ENCODE peak calls at places on chromosomes 3 and 15, in nine cellular contexts. One of them, this sample, is unnamed.

GRCh38 chr3:55646121-55646520 is 159.0 kb upstream of the WNT5A start:
- DNase-seq in PC-9: no peak
- DNase-seq in cardiac muscle cell: no peak
- DNase-seq in stomach: no peak
- DNase-seq in endothelial cell of umbilical vein: no peak
- DNase-seq in pancreas: no peak
- DNase-seq in lower lobe of right lung: no peak
- DNase-seq in foreskin keratinocyte: no peak
- DNase-seq in breast epithelium: no peak
- DNase-seq in this sample: no peak

GRCh38 chr3:16589867-16590624 is 15.2 kb downstream of the DAZL start:
- DNase-seq in cardiac muscle cell: no peak
- DNase-seq in pancreas: no peak
- DNase-seq in stomach: no peak
- DNase-seq in PC-9: no peak
- DNase-seq in endothelial cell of umbilical vein: no peak
- DNase-seq in foreskin keratinocyte: no peak
- DNase-seq in breast epithelium: no peak
- DNase-seq in lower lobe of right lung: no peak
- DNase-seq in this sample: no peak

GRCh38 chr3:15113884-15114283 is 14.9 kb upstream of the RBSN start:
- DNase-seq in stomach: no peak
- DNase-seq in pancreas: no peak
- DNase-seq in foreskin keratinocyte: no peak
- DNase-seq in endothelial cell of umbilical vein: no peak
- DNase-seq in breast epithelium: no peak
- DNase-seq in PC-9: no peak
- DNase-seq in lower lobe of right lung: no peak
- DNase-seq in cardiac muscle cell: no peak
- DNase-seq in this sample: no peak

GRCh38 chr15:76996526-76997401 is 1.8 kb downstream of the PSTPIP1 start:
- DNase-seq in endothelial cell of umbilical vein: peak; percentile 60
- DNase-seq in foreskin keratinocyte: peak; percentile 33
- DNase-seq in cardiac muscle cell: no peak
- DNase-seq in PC-9: no peak
- DNase-seq in pancreas: no peak
- DNase-seq in breast epithelium: no peak
- DNase-seq in lower lobe of right lung: no peak
- DNase-seq in stomach: no peak
- DNase-seq in this sample: peak; percentile 50

GRCh38 chr3:149004622-149005021 is 13.3 kb downstream of the GYG1 start:
- DNase-seq in foreskin keratinocyte: no peak
- DNase-seq in endothelial cell of umbilical vein: no peak
- DNase-seq in pancreas: no peak
- DNase-seq in lower lobe of right lung: no peak
- DNase-seq in breast epithelium: no peak
- DNase-seq in PC-9: no peak
- DNase-seq in cardiac muscle cell: no peak
- DNase-seq in stomach: no peak
- DNase-seq in this sample: no peak

GRCh38 chr3:70120360-70120966 is 120.9 kb downstream of the SAMMSON start:
- DNase-seq in pancreas: peak; percentile 85
- DNase-seq in foreskin keratinocyte: peak; percentile 19
- DNase-seq in PC-9: no peak
- DNase-seq in breast epithelium: peak; percentile 66
- DNase-seq in lower lobe of right lung: peak; percentile 76
- DNase-seq in endothelial cell of umbilical vein: peak; percentile 63
- DNase-seq in cardiac muscle cell: peak; percentile 48
- DNase-seq in stomach: peak; percentile 70
- DNase-seq in this sample: peak; percentile 50

GRCh38 chr3:20173844-20174410 is 12.1 kb downstream of the SGO1 start:
- DNase-seq in pancreas: no peak
- DNase-seq in stomach: no peak
- DNase-seq in breast epithelium: no peak
- DNase-seq in foreskin keratinocyte: no peak
- DNase-seq in cardiac muscle cell: no peak
- DNase-seq in endothelial cell of umbilical vein: no peak
- DNase-seq in lower lobe of right lung: no peak
- DNase-seq in PC-9: no peak
- DNase-seq in this sample: no peak

GRCh38 chr3:30477149-30477921 is 129.1 kb upstream of the TGFBR2 start:
- DNase-seq in PC-9: no peak
- DNase-seq in pancreas: no peak
- DNase-seq in stomach: no peak
- DNase-seq in foreskin keratinocyte: no peak
- DNase-seq in lower lobe of right lung: no peak
- DNase-seq in endothelial cell of umbilical vein: peak; percentile 43
- DNase-seq in breast epithelium: no peak
- DNase-seq in cardiac muscle cell: no peak
- DNase-seq in this sample: no peak

GRCh38 chr3:32847520-32847919 is 29.7 kb downstream of the TRIM71 start:
- DNase-seq in lower lobe of right lung: no peak
- DNase-seq in cardiac muscle cell: peak; percentile 62
- DNase-seq in pancreas: no peak
- DNase-seq in breast epithelium: no peak
- DNase-seq in stomach: no peak
- DNase-seq in PC-9: no peak
- DNase-seq in foreskin keratinocyte: no peak
- DNase-seq in endothelial cell of umbilical vein: no peak
- DNase-seq in this sample: no peak

GRCh38 chr15:34347951-34348638 is 5.0 kb downstream of the NUTM1 start:
- DNase-seq in pancreas: no peak
- DNase-seq in endothelial cell of umbilical vein: no peak
- DNase-seq in stomach: no peak
- DNase-seq in foreskin keratinocyte: no peak
- DNase-seq in lower lobe of right lung: no peak
- DNase-seq in breast epithelium: no peak
- DNase-seq in PC-9: no peak
- DNase-seq in cardiac muscle cell: no peak
- DNase-seq in this sample: no peak

GRCh38 chr15:66655511-66655910 is 46.5 kb upstream of the SMAD6 start:
- DNase-seq in cardiac muscle cell: no peak
- DNase-seq in lower lobe of right lung: no peak
- DNase-seq in PC-9: no peak
- DNase-seq in foreskin keratinocyte: no peak
- DNase-seq in breast epithelium: no peak
- DNase-seq in endothelial cell of umbilical vein: no peak
- DNase-seq in pancreas: no peak
- DNase-seq in stomach: no peak
- DNase-seq in this sample: no peak

GRCh38 chr3:146221276-146221675 is 29.6 kb downstream of the PLSCR4 start:
- DNase-seq in stomach: no peak
- DNase-seq in pancreas: no peak
- DNase-seq in endothelial cell of umbilical vein: peak; percentile 57
- DNase-seq in breast epithelium: no peak
- DNase-seq in lower lobe of right lung: no peak
- DNase-seq in foreskin keratinocyte: no peak
- DNase-seq in PC-9: no peak
- DNase-seq in cardiac muscle cell: no peak
- DNase-seq in this sample: no peak

GRCh38 chr3:94036909-94037507 is 8.6 kb upstream of the STX19 start:
- DNase-seq in pancreas: no peak
- DNase-seq in lower lobe of right lung: no peak
- DNase-seq in cardiac muscle cell: no peak
- DNase-seq in foreskin keratinocyte: peak; percentile 33
- DNase-seq in stomach: no peak
- DNase-seq in breast epithelium: no peak
- DNase-seq in PC-9: peak; percentile 35
- DNase-seq in endothelial cell of umbilical vein: peak; percentile 9
- DNase-seq in this sample: no peak

GRCh38 chr3:98341758-98342157 is 11.9 kb upstream of the OR5K4 start:
- DNase-seq in PC-9: no peak
- DNase-seq in pancreas: no peak
- DNase-seq in endothelial cell of umbilical vein: no peak
- DNase-seq in foreskin keratinocyte: no peak
- DNase-seq in cardiac muscle cell: no peak
- DNase-seq in breast epithelium: no peak
- DNase-seq in lower lobe of right lung: no peak
- DNase-seq in stomach: no peak
- DNase-seq in this sample: no peak

GRCh38 chr3:9196009-9196408 is 53.4 kb downstream of the SRGAP3 start:
- DNase-seq in foreskin keratinocyte: no peak
- DNase-seq in PC-9: no peak
- DNase-seq in breast epithelium: no peak
- DNase-seq in cardiac muscle cell: peak; percentile 7
- DNase-seq in pancreas: no peak
- DNase-seq in endothelial cell of umbilical vein: no peak
- DNase-seq in stomach: no peak
- DNase-seq in lower lobe of right lung: no peak
- DNase-seq in this sample: no peak

GRCh38 chr3:127288921-127289645 is 1.2 kb upstream of the PRR20G start:
- DNase-seq in cardiac muscle cell: no peak
- DNase-seq in breast epithelium: no peak
- DNase-seq in pancreas: no peak
- DNase-seq in foreskin keratinocyte: no peak
- DNase-seq in endothelial cell of umbilical vein: no peak
- DNase-seq in lower lobe of right lung: no peak
- DNase-seq in stomach: no peak
- DNase-seq in PC-9: no peak
- DNase-seq in this sample: peak; percentile 45

GRCh38 chr3:124676236-124676635 is 54.0 kb upstream of the UMPS start:
- DNase-seq in breast epithelium: no peak
- DNase-seq in foreskin keratinocyte: no peak
- DNase-seq in PC-9: no peak
- DNase-seq in pancreas: no peak
- DNase-seq in cardiac muscle cell: no peak
- DNase-seq in lower lobe of right lung: no peak
- DNase-seq in stomach: no peak
- DNase-seq in endothelial cell of umbilical vein: no peak
- DNase-seq in this sample: no peak

GRCh38 chr3:131386429-131386926 is 4.9 kb downstream of the NUDT16 start:
- DNase-seq in cardiac muscle cell: no peak
- DNase-seq in foreskin keratinocyte: no peak
- DNase-seq in lower lobe of right lung: peak; percentile 90
- DNase-seq in endothelial cell of umbilical vein: peak; percentile 62
- DNase-seq in PC-9: no peak
- DNase-seq in pancreas: no peak
- DNase-seq in breast epithelium: no peak
- DNase-seq in stomach: peak; percentile 69
- DNase-seq in this sample: peak; percentile 89

GRCh38 chr3:50503947-50504346 is 513 bp upstream of the CACNA2D2 start:
- DNase-seq in endothelial cell of umbilical vein: no peak
- DNase-seq in lower lobe of right lung: no peak
- DNase-seq in PC-9: no peak
- DNase-seq in breast epithelium: no peak
- DNase-seq in stomach: no peak
- DNase-seq in foreskin keratinocyte: no peak
- DNase-seq in pancreas: no peak
- DNase-seq in cardiac muscle cell: peak; percentile 20
- DNase-seq in this sample: no peak
- H3K27ac ChIP-seq in endothelial cell of umbilical vein: no peak overlapping the region
- H3K27ac ChIP-seq in lower lobe of right lung: peak overlapping the region; percentile 28
- H3K27ac ChIP-seq in PC-9: no peak overlapping the region
- H3K27ac ChIP-seq in breast epithelium: peak overlapping the region; percentile 72
- H3K27ac ChIP-seq in stomach: peak overlapping the region; percentile 37
- H3K27ac ChIP-seq in foreskin keratinocyte: no peak overlapping the region
- H3K27ac ChIP-seq in pancreas: no peak overlapping the region
- H3K27ac ChIP-seq in cardiac muscle cell: no peak overlapping the region
- H3K27ac ChIP-seq in this sample: no peak overlapping the region

GRCh38 chr15:67832965-67833503 is 6.8 kb downstream of the RNU6-1 start:
- DNase-seq in PC-9: no peak
- DNase-seq in cardiac muscle cell: peak; percentile 58
- DNase-seq in endothelial cell of umbilical vein: no peak
- DNase-seq in foreskin keratinocyte: no peak
- DNase-seq in breast epithelium: no peak
- DNase-seq in lower lobe of right lung: no peak
- DNase-seq in pancreas: no peak
- DNase-seq in stomach: no peak
- DNase-seq in this sample: no peak
- H3K27me3 ChIP-seq in PC-9: no peaks in the 10 kb centered on the region
- H3K27me3 ChIP-seq in cardiac muscle cell: peaks cover 100% of the 10 kb centered on the region
- H3K27me3 ChIP-seq in endothelial cell of umbilical vein: peaks cover 79% of the 10 kb centered on the region
- H3K27me3 ChIP-seq in foreskin keratinocyte: peaks cover 97% of the 10 kb centered on the region
- H3K27me3 ChIP-seq in breast epithelium: peaks cover 82% of the 10 kb centered on the region
- H3K27me3 ChIP-seq in lower lobe of right lung: peaks cover 83% of the 10 kb centered on the region
- H3K27me3 ChIP-seq in pancreas: peaks cover 5% of the 10 kb centered on the region
- H3K27me3 ChIP-seq in stomach: peaks cover 82% of the 10 kb centered on the region
- H3K27me3 ChIP-seq in this sample: peaks cover 83% of the 10 kb centered on the region

GRCh38 chr3:197355713-197356112 is 57.3 kb upstream of the DLG1 start:
- DNase-seq in foreskin keratinocyte: no peak
- DNase-seq in cardiac muscle cell: no peak
- DNase-seq in stomach: no peak
- DNase-seq in endothelial cell of umbilical vein: no peak
- DNase-seq in lower lobe of right lung: no peak
- DNase-seq in PC-9: no peak
- DNase-seq in breast epithelium: no peak
- DNase-seq in pancreas: no peak
- DNase-seq in this sample: no peak

GRCh38 chr3:197356275-197356674 is 57.9 kb upstream of the DLG1 start:
- DNase-seq in lower lobe of right lung: no peak
- DNase-seq in pancreas: no peak
- DNase-seq in endothelial cell of umbilical vein: no peak
- DNase-seq in breast epithelium: no peak
- DNase-seq in cardiac muscle cell: no peak
- DNase-seq in stomach: peak; percentile 84
- DNase-seq in foreskin keratinocyte: no peak
- DNase-seq in PC-9: no peak
- DNase-seq in this sample: no peak

GRCh38 chr3:197353867-197354180 is 55.4 kb upstream of the DLG1 start:
- DNase-seq in cardiac muscle cell: no peak
- DNase-seq in lower lobe of right lung: no peak
- DNase-seq in foreskin keratinocyte: no peak
- DNase-seq in pancreas: no peak
- DNase-seq in PC-9: no peak
- DNase-seq in stomach: no peak
- DNase-seq in endothelial cell of umbilical vein: no peak
- DNase-seq in breast epithelium: no peak
- DNase-seq in this sample: no peak

GRCh38 chr3:197354195-197355059 is 56.0 kb upstream of the DLG1 start:
- DNase-seq in cardiac muscle cell: no peak
- DNase-seq in breast epithelium: no peak
- DNase-seq in endothelial cell of umbilical vein: no peak
- DNase-seq in PC-9: no peak
- DNase-seq in pancreas: no peak
- DNase-seq in lower lobe of right lung: no peak
- DNase-seq in foreskin keratinocyte: no peak
- DNase-seq in stomach: peak; percentile 34
- DNase-seq in this sample: no peak

DNA sequence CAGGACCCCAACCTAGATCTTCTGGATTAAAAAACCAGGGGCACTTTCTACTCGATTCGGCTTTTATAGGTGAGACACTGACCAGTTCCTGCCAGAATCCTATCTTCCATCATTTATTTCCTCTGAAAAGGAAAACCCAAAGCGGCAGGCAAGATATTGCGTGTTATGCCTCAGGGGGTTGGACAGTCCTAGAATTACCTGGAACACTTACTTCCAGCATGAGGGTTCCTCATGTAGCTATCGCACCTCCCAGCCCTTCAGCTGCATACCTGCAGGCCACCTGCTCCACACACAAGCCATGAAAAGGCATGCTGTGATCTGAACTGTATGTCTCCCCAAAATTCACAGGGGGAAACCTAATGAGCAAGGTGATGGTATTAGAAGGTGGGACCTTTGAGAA is 58.3 kb upstream of the DLG1 start:
- DNase-seq in lower lobe of right lung: no peak
- DNase-seq in pancreas: no peak
- DNase-seq in PC-9: no peak
- DNase-seq in endothelial cell of umbilical vein: no peak
- DNase-seq in stomach: no peak
- DNase-seq in foreskin keratinocyte: no peak
- DNase-seq in cardiac muscle cell: no peak
- DNase-seq in breast epithelium: no peak
- DNase-seq in this sample: no peak
- H3K27ac ChIP-seq in lower lobe of right lung: peak overlapping the region; percentile 46
- H3K27ac ChIP-seq in pancreas: no peak overlapping the region
- H3K27ac ChIP-seq in PC-9: no peak overlapping the region
- H3K27ac ChIP-seq in endothelial cell of umbilical vein: no peak overlapping the region
- H3K27ac ChIP-seq in stomach: no peak overlapping the region
- H3K27ac ChIP-seq in foreskin keratinocyte: no peak overlapping the region
- H3K27ac ChIP-seq in cardiac muscle cell: no peak overlapping the region
- H3K27ac ChIP-seq in breast epithelium: no peak overlapping the region
- H3K27ac ChIP-seq in this sample: no peak overlapping the region

GRCh38 chr15:80550910-80551265 is 144.2 kb upstream of the ABHD17C start:
- DNase-seq in breast epithelium: no peak
- DNase-seq in foreskin keratinocyte: peak; percentile 17
- DNase-seq in lower lobe of right lung: no peak
- DNase-seq in stomach: no peak
- DNase-seq in pancreas: no peak
- DNase-seq in cardiac muscle cell: no peak
- DNase-seq in PC-9: no peak
- DNase-seq in endothelial cell of umbilical vein: peak; percentile 17
- DNase-seq in this sample: no peak
- H3K27me3 ChIP-seq in breast epithelium: no peaks in the 10 kb centered on the region
- H3K27me3 ChIP-seq in foreskin keratinocyte: no peaks in the 10 kb centered on the region
- H3K27me3 ChIP-seq in lower lobe of right lung: no peaks in the 10 kb centered on the region
- H3K27me3 ChIP-seq in stomach: no peaks in the 10 kb centered on the region
- H3K27me3 ChIP-seq in pancreas: no peaks in the 10 kb centered on the region
- H3K27me3 ChIP-seq in cardiac muscle cell: peaks cover 31% of the 10 kb centered on the region
- H3K27me3 ChIP-seq in PC-9: no peaks in the 10 kb centered on the region
- H3K27me3 ChIP-seq in endothelial cell of umbilical vein: no peaks in the 10 kb centered on the region
- H3K27me3 ChIP-seq in this sample: no peaks in the 10 kb centered on the region